ENCODE peak calls at places on chromosomes 5 and 9, in six cellular contexts. X, F, G, Y, Z and A are unnamed samples. For H3K27me3, the result is how much of the 10 kb centered on the place peaks cover.

GRCh38 chr9:31608413-31608812 is 776.0 kb upstream of the ACO1 start:
- DNase-seq in X (no peak), F (no peak), G (peak), Y (no peak), Z (no peak), A (no peak)

GRCh38 chr9:36900136-36900855 is 133.8 kb downstream of the PAX5 start:
- DNase-seq in X (no peak), F (no peak), G (no peak), Y (no peak), Z (no peak), A (no peak)

GRCh38 chr5:177023247-177023703 is 779 bp downstream of the ZNF346 start:
- DNase-seq in X (peak), F (no peak), G (peak), Y (no peak), Z (no peak), A (no peak)

GRCh38 chr9:111807197-111807596 is 12.5 kb upstream of the SHOC1 start:
- DNase-seq in X (no peak), F (no peak), G (no peak), Y (no peak), Z (no peak), A (no peak)

GRCh38 chr9:117074782-117075510 is 339.9 kb downstream of the ASTN2 start:
- DNase-seq in X (no peak), F (no peak), G (no peak), Y (no peak), Z (no peak), A (no peak)

GRCh38 chr9:100426532-100427365 is at the start of gene MSANTD3:
- DNase-seq in X (peak), F (peak), G (peak), Y (peak), Z (peak), A (peak)

GRCh38 chr5:102627311-102627710 is 127.8 kb upstream of the PAM start:
- DNase-seq in X (no peak), F (no peak), G (peak), Y (no peak), Z (no peak), A (no peak)

GRCh38 chr5:84370176-84370575 is 14.5 kb downstream of the EDIL3 start:
- DNase-seq in X (no peak), F (no peak), G (no peak), Y (no peak), Z (no peak), A (no peak)

GRCh38 chr9:69195681-69196080 is 21.6 kb downstream of the TJP2 start:
- DNase-seq in X (no peak), F (no peak), G (no peak), Y (no peak), Z (no peak), A (no peak)

GRCh38 chr5:160171656-160172055 is 52.4 kb upstream of the PWWP2A start:
- DNase-seq in X (no peak), F (no peak), G (no peak), Y (no peak), Z (no peak), A (no peak)

GRCh38 chr5:66933066-66933465 is 263.5 kb downstream of the CD180 start:
- DNase-seq in X (no peak), F (no peak), G (peak), Y (no peak), Z (no peak), A (no peak)

GRCh38 chr5:10710513-10711128 is 50.4 kb downstream of the DAP start:
- DNase-seq in X (no peak), F (no peak), G (no peak), Y (no peak), Z (no peak), A (no peak)

GRCh38 chr9:99181206-99181605 is 40.5 kb downstream of the ALG2 start:
- DNase-seq in X (no peak), F (no peak), G (peak), Y (no peak), Z (no peak), A (no peak)

GRCh38 chr5:1551426-1551825 is 27.7 kb upstream of the LPCAT1 start:
- DNase-seq in X (no peak), F (no peak), G (no peak), Y (no peak), Z (peak), A (peak)

GRCh38 chr5:171806976-171807823 is 21.6 kb downstream of the SMIM23 start:
- DNase-seq in X (no peak), F (no peak), G (peak), Y (no peak), Z (no peak), A (no peak)

GRCh38 chr9:4762108-4762888 is 21.3 kb upstream of the AK3 start:
- DNase-seq in X (peak), F (peak), G (peak), Y (peak), Z (peak), A (peak)

GRCh38 chr5:55416306-55416705 is 108.5 kb downstream of the MTREX start:
- DNase-seq in X (no peak), F (no peak), G (peak), Y (no peak), Z (no peak), A (no peak)

GRCh38 chr9:114049453-114050225 is 28.5 kb downstream of the AMBP start:
- DNase-seq in X (no peak), F (no peak), G (no peak), Y (no peak), Z (peak), A (no peak)

GRCh38 chr5:5422819-5423515 is 490 bp downstream of the ICE1 start:
- DNase-seq in X (no peak), F (no peak), G (no peak), Y (no peak), Z (no peak), A (no peak)

GRCh38 chr5:1515311-1515920 is 8.3 kb downstream of the LPCAT1 start:
- DNase-seq in X (no peak), F (no peak), G (no peak), Y (peak), Z (peak), A (peak)

GRCh38 chr9:13962006-13962405 is 351.9 kb downstream of the NFIB start:
- DNase-seq in X (no peak), F (no peak), G (no peak), Y (no peak), Z (no peak), A (no peak)

GRCh38 chr5:55104966-55105701 is 2.7 kb downstream of the GZMA start:
- DNase-seq in X (no peak), F (no peak), G (no peak), Y (no peak), Z (no peak), A (no peak)

GRCh38 chr5:16805478-16805877 is 130.6 kb downstream of the MYO10 start:
- DNase-seq in X (no peak), F (no peak), G (no peak), Y (no peak), Z (no peak), A (no peak)

GRCh38 chr5:121199238-121199999 is 652.3 kb upstream of the FTMT start:
- DNase-seq in X (no peak), F (no peak), G (peak), Y (peak), Z (no peak), A (peak)

GRCh38 chr5:59893061-59893435 is 478 bp downstream of the PDE4D start:
- DNase-seq in X (peak), F (no peak), G (no peak), Y (peak), Z (no peak), A (no peak)

GRCh38 chr5:67059747-67060490 is 136.7 kb downstream of the CD180 start:
- DNase-seq in X (no peak), F (no peak), G (peak), Y (no peak), Z (no peak), A (no peak)

GRCh38 chr9:91907387-91908292 is 42.4 kb downstream of the ROR2 start:
- DNase-seq in X (no peak), F (no peak), G (peak), Y (no peak), Z (no peak), A (no peak)

GRCh38 chr9:81031422-81032029 is 657.8 kb downstream of the TLE1 start:
- DNase-seq in X (no peak), F (no peak), G (peak), Y (no peak), Z (no peak), A (no peak)

GRCh38 chr9:114061292-114061691 is 16.8 kb downstream of the AMBP start:
- DNase-seq in X (no peak), F (no peak), G (no peak), Y (peak), Z (peak), A (no peak)

DNA sequence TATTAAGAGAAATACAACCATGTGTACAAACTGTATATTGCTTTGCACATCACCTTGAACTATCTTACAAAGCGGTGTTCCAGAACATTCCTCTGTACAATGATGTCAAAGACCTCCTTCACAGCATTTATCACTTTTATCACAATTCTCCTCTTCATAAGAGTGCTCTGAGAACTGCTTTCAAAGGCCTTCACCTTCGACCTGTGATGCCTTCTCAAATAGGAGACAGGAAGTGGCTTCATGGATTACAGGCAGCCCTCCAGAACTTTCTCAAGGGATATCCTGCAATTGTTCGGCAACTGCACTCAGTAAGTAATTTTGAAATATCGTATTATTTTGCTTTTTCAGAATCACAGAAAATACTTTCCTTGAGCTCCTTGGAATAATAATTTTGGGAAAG is 68.0 kb upstream of the IL7R start:
- DNase-seq in X (no peak), F (no peak), G (no peak), Y (no peak), Z (no peak), A (no peak)
- H3K27me3 ChIP-seq in X (under half), F (under half), G (under half), Y (under half), Z (under half), A (under half)

GRCh38 chr5:143060018-143060417 is 289.8 kb downstream of the ARHGAP26 start:
- DNase-seq in X (no peak), F (no peak), G (no peak), Y (no peak), Z (no peak), A (no peak)
- H3K27ac ChIP-seq in X (no peak), F (no peak), G (peak), Y (no peak), Z (no peak), A (peak)

GRCh38 chr9:129619787-129620668 is 873 bp downstream of the C9orf50 start:
- DNase-seq in X (no peak), F (no peak), G (peak), Y (no peak), Z (no peak), A (no peak)

GRCh38 chr9:129617167-129617566 is 3.7 kb downstream of the C9orf50 start:
- DNase-seq in X (no peak), F (no peak), G (peak), Y (no peak), Z (no peak), A (peak)

GRCh38 chr9:129624168-129624759 is 1.7 kb upstream of the NTMT1 start:
- DNase-seq in X (peak), F (peak), G (no peak), Y (peak), Z (peak), A (no peak)

GRCh38 chr9:129623331-129623730 is 2.4 kb upstream of the C9orf50 start:
- DNase-seq in X (no peak), F (no peak), G (peak), Y (no peak), Z (no peak), A (no peak)

DNA sequence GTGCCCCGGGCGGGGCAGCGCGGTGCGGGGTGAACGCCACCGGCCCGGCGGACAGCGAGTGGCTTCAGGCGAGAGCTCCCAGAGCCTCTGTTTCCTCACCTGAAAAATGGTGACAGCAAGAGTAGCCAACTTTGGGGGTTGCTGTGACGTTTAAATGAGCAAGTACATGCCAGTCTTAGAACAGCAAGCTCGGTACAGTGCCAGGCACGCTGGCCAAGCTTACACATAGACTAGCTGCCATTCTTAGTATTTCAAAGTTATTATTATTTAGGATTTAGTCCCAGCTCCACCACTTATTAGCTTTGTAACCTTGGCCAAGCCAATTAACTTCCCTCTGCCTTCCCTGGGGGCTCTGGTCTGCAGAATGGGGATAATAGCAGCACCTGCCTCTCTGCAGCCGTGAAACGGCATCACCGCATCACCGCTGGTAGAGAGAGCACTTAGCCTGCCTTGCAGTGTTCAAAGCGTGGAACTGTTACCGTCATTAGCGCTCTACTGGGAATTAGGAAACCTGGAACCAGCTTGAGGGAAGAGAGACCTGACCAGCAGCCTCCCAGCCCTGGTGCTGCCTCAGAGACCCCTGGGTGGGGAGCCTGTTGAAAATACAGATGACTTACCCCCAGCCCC is at the start of gene C9orf50:
- DNase-seq in X (no peak), F (no peak), G (no peak), Y (no peak), Z (no peak), A (no peak)
- H3K4me3 ChIP-seq in X (peak), F (no peak), G (peak), Y (peak), Z (peak), A (peak)

GRCh38 chr9:83059417-83059816 is 3.5 kb downstream of the RASEF start:
- DNase-seq in X (no peak), F (no peak), G (no peak), Y (no peak), Z (no peak), A (no peak)
- H3K27me3 ChIP-seq in X (half or more), F (under half), G (under half), Y (under half), Z (under half), A (under half)

GRCh38 chr5:124007675-124008398 is 495.9 kb downstream of the CSNK1G3 start:
- DNase-seq in X (no peak), F (no peak), G (peak), Y (no peak), Z (no peak), A (no peak)
- H3K27ac ChIP-seq in X (no peak), F (no peak), G (no peak), Y (no peak), Z (no peak), A (no peak)

GRCh38 chr5:150778103-150778516 is 447 bp upstream of the SMIM3 start:
- DNase-seq in X (no peak), F (no peak), G (peak), Y (no peak), Z (no peak), A (no peak)

GRCh38 chr5:150780180-150780692 is 1.7 kb downstream of the SMIM3 start:
- DNase-seq in X (no peak), F (no peak), G (peak), Y (no peak), Z (peak), A (no peak)

GRCh38 chr5:150778517-150779396 is at the start of gene SMIM3:
- DNase-seq in X (peak), F (peak), G (peak), Y (peak), Z (peak), A (peak)

GRCh38 chr5:150779397-150780179 is 1.0 kb downstream of the SMIM3 start:
- DNase-seq in X (no peak), F (no peak), G (peak), Y (no peak), Z (no peak), A (no peak)

DNA sequence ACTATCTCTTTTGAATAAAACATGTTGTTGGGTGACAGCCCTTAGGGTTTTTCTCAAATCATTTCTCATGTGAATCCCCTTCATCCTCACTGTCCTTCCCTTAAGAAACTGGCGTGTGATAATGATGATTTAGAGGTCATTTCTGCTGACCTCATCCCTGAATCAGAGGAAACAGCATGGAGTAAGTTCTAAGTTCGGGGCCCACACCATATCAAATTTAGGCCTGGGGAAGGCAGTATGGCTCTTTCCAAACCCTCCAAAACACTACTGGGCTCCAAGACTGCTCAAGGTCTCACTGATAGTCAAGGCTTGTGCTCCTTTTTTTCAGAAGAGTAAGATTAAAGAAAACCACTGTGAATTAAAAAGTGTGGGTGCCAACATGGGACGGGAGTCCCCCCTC is 872 bp upstream of the SMIM3 start:
- DNase-seq in X (no peak), F (no peak), G (no peak), Y (no peak), Z (no peak), A (no peak)
- H3K4me3 ChIP-seq in X (no peak), F (no peak), G (peak), Y (peak), Z (peak), A (no peak)

DNA sequence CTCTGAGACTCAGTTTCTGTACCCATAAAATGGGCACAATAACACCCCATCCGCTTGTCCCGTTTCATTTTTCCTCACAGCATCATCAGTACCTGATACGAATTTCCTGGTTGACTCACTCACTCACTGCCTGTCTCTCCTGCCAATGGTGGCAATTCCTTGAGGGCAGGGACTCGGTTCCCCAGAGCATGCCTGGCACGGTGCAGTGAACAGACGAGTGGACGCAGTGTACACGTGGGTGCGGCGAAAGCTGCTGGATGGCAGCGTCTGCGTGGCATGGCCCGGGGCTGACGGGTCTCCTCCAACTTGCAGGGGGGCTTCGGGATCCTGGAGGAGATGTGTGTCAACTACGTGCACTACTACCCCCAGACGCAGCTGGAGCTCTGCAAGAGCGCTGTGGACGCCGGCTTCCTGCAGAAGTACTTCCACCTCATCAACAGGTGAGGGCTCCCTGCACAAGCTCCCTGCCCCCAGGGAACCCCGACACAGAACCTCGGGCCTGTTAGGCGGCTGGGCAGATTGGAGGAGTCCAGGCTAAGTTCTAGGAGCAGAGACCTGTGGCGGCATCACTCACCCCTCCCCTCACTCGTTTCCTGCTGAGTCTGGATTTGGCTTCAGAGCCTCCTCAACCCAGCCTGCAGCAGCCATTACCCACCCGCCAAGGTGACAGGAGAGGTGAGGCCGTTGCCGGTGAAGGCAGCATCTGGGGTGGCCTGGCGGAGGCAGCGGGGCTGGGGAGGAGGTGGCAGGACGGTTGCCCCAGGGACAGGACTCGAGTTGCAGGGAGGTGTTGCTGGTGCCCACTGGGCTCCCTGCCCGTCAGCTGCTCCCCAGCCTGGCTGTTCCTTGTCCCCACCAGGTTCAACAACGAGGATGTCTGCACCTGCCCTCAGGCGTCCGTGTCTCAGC is 20.3 kb downstream of the DBH start:
- DNase-seq in X (no peak), F (peak), G (no peak), Y (no peak), Z (no peak), A (no peak)
- H3K27me3 ChIP-seq in X (half or more), F (under half), G (under half), Y (under half), Z (half or more), A (under half)